ENCODE peak calls at places on chromosomes 4 and X, in nine cellular contexts. O is breast epithelium, I is hepatocyte, E is coronary artery, R is AG09309, M is cardiac muscle cell, J is psoas muscle, P is IMR-90, N is colonic mucosa. Z is an unnamed sample.

GRCh38 chrX:39196192-39197102 is 395.2 kb downstream of the MID1IP1 start:
- DNase-seq in O (no peak), I (no peak), E (no peak), R (no peak), M (peak), J (no peak), P (peak), N (no peak), Z (no peak)

GRCh38 chrX:54182194-54182863 is 725 bp downstream of the FAM120C start:
- DNase-seq in O (peak), I (peak), E (peak), R (no peak), M (peak), J (peak), P (no peak), N (peak), Z (peak)

GRCh38 chrX:130669233-130669632 is 233.8 kb downstream of the ENOX2 start:
- DNase-seq in O (no peak), I (no peak), E (no peak), R (no peak), M (peak), J (no peak), P (peak), N (no peak), Z (no peak)

GRCh38 chrX:40867352-40867751 is 132.0 kb upstream of the MED14 start:
- DNase-seq in O (no peak), I (peak), E (no peak), R (no peak), M (peak), J (no peak), P (peak), N (no peak), Z (no peak)

GRCh38 chr4:10315638-10316037 is 141.6 kb downstream of the ZNF518B start:
- DNase-seq in O (no peak), I (no peak), E (no peak), R (no peak), M (no peak), J (no peak), P (no peak), N (no peak), Z (no peak)

GRCh38 chrX:35682481-35682880 is 115.7 kb upstream of the MAGEB16 start:
- DNase-seq in O (no peak), I (no peak), E (no peak), R (no peak), M (no peak), J (no peak), P (no peak), N (no peak), Z (no peak)

GRCh38 chrX:112840382-112841113 is at the start of gene AMOT:
- DNase-seq in O (peak), I (peak), E (peak), R (no peak), M (peak), J (peak), P (peak), N (peak), Z (peak)

GRCh38 chrX:154412468-154412867 is 1.1 kb downstream of the TAFAZZIN start:
- DNase-seq in O (no peak), I (peak), E (no peak), R (no peak), M (no peak), J (no peak), P (no peak), N (peak), Z (no peak)

GRCh38 chrX:107207089-107207488 is 678 bp downstream of the DNAAF6 start:
- DNase-seq in O (no peak), I (no peak), E (no peak), R (no peak), M (no peak), J (no peak), P (no peak), N (no peak), Z (no peak)

GRCh38 chr4:77466430-77466829 is 139.2 kb upstream of the CXCL13 start:
- DNase-seq in O (no peak), I (no peak), E (no peak), R (no peak), M (no peak), J (no peak), P (no peak), N (no peak), Z (no peak)

DNA sequence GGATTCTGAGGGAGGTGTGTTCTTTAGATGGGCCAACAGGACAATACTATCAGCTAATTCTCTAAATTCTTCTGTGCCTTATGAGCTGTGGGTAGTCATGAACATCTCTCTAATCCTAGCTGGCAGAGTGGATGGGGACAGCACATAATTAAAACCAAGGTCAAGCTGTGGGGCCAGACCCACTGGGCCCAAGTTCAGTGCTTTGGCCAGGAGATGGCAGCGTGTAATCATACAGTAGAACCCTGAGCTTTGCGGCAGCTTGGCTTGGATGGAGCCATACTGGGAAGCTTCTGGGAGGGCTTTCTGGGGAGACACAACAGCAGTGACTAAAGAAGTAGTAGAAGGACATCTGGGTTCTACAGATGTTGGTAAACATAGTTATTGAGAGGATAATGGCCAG is 140.3 kb upstream of the CXCL13 start:
- DNase-seq in O (peak), I (peak), E (no peak), R (no peak), M (peak), J (no peak), P (no peak), N (peak), Z (peak)
- TF ChIP-seq CTCF in O (no peak), I (peak), E (no peak), R (peak), M (peak), J (peak), P (no peak), N (peak), Z (peak)

GRCh38 chr4:154616287-154616686 is 3.8 kb upstream of the FGG start:
- DNase-seq in O (no peak), I (no peak), E (no peak), R (no peak), M (no peak), J (no peak), P (no peak), N (no peak), Z (no peak)
- TF ChIP-seq CTCF in O (no peak), I (no peak), E (no peak), R (no peak), M (no peak), J (no peak), P (no peak), N (no peak), Z (no peak)

DNA sequence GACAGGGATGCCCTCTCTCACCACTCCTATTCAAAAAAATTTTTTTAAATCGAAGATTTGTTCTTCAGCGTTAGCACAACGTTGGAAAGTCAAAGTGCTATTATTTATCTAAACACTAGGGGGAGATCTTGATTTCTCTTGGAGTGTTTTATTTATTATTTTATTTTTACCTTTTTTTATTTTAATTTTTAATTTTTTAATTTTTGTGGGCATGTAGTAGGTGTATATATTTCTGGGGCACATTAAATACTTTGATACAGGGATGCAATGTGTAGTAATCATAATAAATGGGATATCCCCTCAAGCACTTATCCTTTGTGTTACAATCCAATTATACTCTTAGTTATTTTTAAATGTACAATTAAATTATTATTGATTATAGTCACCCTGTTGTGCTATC is 37.4 kb upstream of the SLC10A4 start:
- DNase-seq in O (no peak), I (peak), E (no peak), R (no peak), M (peak), J (no peak), P (peak), N (no peak), Z (no peak)
- TF ChIP-seq CTCF in O (peak), I (peak), E (peak), R (peak), M (peak), J (peak), P (peak), N (peak), Z (peak)

GRCh38 chrX:1321689-1322088 is 14.9 kb upstream of the IL3RA start:
- DNase-seq in O (no peak), I (no peak), E (no peak), R (no peak), M (no peak), J (no peak), P (no peak), N (no peak), Z (no peak)
- TF ChIP-seq CTCF in O (no peak), I (no peak), E (no peak), R (no peak), M (no peak), J (no peak), P (no peak), N (no peak), Z (no peak)

GRCh38 chr4:77434299-77435092 is 171.1 kb upstream of the CXCL13 start:
- DNase-seq in O (no peak), I (no peak), E (no peak), R (no peak), M (peak), J (peak), P (no peak), N (no peak), Z (no peak)

GRCh38 chr4:77433102-77433733 is 172.4 kb upstream of the CXCL13 start:
- DNase-seq in O (no peak), I (peak), E (no peak), R (no peak), M (peak), J (no peak), P (peak), N (peak), Z (no peak)

GRCh38 chr4:77437079-77437478 is 168.5 kb upstream of the CXCL13 start:
- DNase-seq in O (no peak), I (no peak), E (no peak), R (no peak), M (no peak), J (no peak), P (no peak), N (no peak), Z (no peak)

GRCh38 chr4:77430847-77431246 is 174.8 kb upstream of the CXCL13 start:
- DNase-seq in O (no peak), I (no peak), E (no peak), R (no peak), M (no peak), J (no peak), P (no peak), N (no peak), Z (no peak)

DNA sequence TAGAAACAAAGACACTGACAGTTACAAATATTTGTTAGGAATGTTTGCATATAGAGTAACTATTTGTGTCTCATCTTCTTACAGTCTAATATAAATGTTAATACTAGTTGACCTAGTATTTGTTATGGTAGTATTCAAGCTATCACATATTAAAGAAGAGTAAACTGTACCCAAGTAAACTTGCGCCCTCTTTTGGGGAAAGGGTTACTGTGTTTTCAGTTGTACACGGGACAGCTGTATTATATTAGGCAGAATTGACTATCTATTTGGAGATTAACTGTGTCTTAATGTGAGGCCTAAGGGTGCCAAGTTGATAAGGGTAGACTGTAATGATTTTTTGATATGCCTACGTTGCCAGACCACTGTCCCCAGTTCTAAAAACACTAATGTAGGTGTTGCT is 172.9 kb upstream of the CXCL13 start:
- DNase-seq in O (no peak), I (no peak), E (no peak), R (no peak), M (no peak), J (no peak), P (no peak), N (peak), Z (no peak)
- TF ChIP-seq CTCF in O (no peak), I (peak), E (no peak), R (no peak), M (no peak), J (no peak), P (no peak), N (no peak), Z (no peak)

GRCh38 chr4:121733942-121734341 is 31.0 kb downstream of the SMIM43 start:
- DNase-seq in O (no peak), I (no peak), E (no peak), R (no peak), M (no peak), J (no peak), P (no peak), N (no peak), Z (no peak)

GRCh38 chr4:121738780-121739547 is 26.0 kb downstream of the SMIM43 start:
- DNase-seq in O (no peak), I (no peak), E (no peak), R (no peak), M (peak), J (no peak), P (peak), N (no peak), Z (no peak)

GRCh38 chr4:121734576-121734975 is 30.4 kb downstream of the SMIM43 start:
- DNase-seq in O (no peak), I (no peak), E (no peak), R (no peak), M (no peak), J (no peak), P (no peak), N (no peak), Z (no peak)

GRCh38 chr4:121739575-121739974 is 25.4 kb downstream of the SMIM43 start:
- DNase-seq in O (no peak), I (no peak), E (no peak), R (no peak), M (no peak), J (no peak), P (no peak), N (no peak), Z (no peak)

DNA sequence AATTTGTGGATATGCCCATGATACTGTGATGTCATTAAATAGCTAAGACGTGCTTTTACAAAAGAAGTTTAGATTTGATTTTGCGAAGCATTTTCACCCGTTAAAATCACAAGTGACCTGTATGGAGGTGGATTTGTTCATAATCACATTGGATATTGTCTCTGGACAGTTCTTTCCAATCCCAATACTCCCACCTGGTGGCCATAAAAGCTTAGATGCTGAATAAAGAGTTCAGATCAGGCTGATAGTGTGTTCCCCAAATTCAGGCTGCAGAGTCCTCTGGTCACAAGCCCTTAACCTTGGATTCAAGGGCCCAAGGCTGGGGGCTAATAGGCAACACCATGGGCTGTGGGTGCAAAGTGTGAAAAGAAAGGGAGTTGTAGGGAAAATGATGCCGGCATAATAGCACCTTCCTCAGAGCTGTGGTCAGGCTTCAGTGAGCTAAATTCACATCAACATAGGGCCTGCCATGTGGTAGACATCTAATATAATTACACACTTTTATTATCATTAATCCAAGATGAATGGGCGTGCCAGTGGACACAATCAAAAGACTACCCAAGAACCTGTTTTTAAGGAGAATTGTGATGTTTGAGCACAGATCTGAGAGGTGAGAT is 28.1 kb downstream of the SMIM43 start:
- DNase-seq in O (no peak), I (peak), E (no peak), R (no peak), M (peak), J (no peak), P (peak), N (peak), Z (no peak)
- TF ChIP-seq CTCF in O (peak), I (peak), E (peak), R (peak), M (peak), J (peak), P (peak), N (peak), Z (peak)

GRCh38 chrX:84729809-84730208 is 227.6 kb upstream of the HDX start:
- DNase-seq in O (no peak), I (peak), E (no peak), R (peak), M (peak), J (no peak), P (peak), N (no peak), Z (peak)
- TF ChIP-seq CTCF in O (no peak), I (peak), E (peak), R (peak), M (peak), J (peak), P (peak), N (peak), Z (peak)

GRCh38 chr4:110612631-110613269 is 10.1 kb downstream of the PITX2 start:
- DNase-seq in O (no peak), I (no peak), E (no peak), R (no peak), M (no peak), J (no peak), P (no peak), N (no peak), Z (peak)
- TF ChIP-seq CTCF in O (no peak), I (no peak), E (no peak), R (no peak), M (no peak), J (no peak), P (no peak), N (no peak), Z (no peak)